ENCODE peak calls at places on chromosomes 11 and 22, in five cellular contexts. Q, A, L, C and X are unnamed samples.

GRCh38 chr11:17643506-17644405 is 75.6 kb upstream of the MYOD1 start:
- DNase-seq in Q (no peak), A (no peak), L (peak), C (no peak), X (no peak)

GRCh38 chr11:24298126-24298525 is 198.7 kb upstream of the LUZP2 start:
- DNase-seq in Q (no peak), A (no peak), L (no peak), C (no peak), X (no peak)

GRCh38 chr11:66810576-66811185 is 32.6 kb upstream of the RCE1 start:
- DNase-seq in Q (no peak), A (no peak), L (no peak), C (no peak), X (no peak)

GRCh38 chr22:17213976-17214375 is 5.3 kb downstream of the ADA2 start:
- DNase-seq in Q (no peak), A (peak), L (peak), C (peak), X (no peak)

GRCh38 chr11:34263462-34264186 is 94.2 kb downstream of the ABTB2 start:
- DNase-seq in Q (peak), A (no peak), L (no peak), C (no peak), X (peak)

GRCh38 chr11:120455487-120455886 is 56.1 kb upstream of the GRIK4 start:
- DNase-seq in Q (no peak), A (no peak), L (no peak), C (no peak), X (no peak)

GRCh38 chr11:10441652-10442503 is 13.2 kb upstream of the AMPD3 start:
- DNase-seq in Q (no peak), A (no peak), L (no peak), C (no peak), X (no peak)

GRCh38 chr22:44190381-44190976 is 9.8 kb downstream of the PARVG start:
- DNase-seq in Q (peak), A (no peak), L (no peak), C (peak), X (no peak)

GRCh38 chr22:21951931-21952465 is 650 bp downstream of the PPM1F start:
- DNase-seq in Q (peak), A (peak), L (peak), C (no peak), X (no peak)

GRCh38 chr22:23196165-23196564 is 15.9 kb downstream of the BCR start:
- DNase-seq in Q (no peak), A (no peak), L (no peak), C (no peak), X (no peak)

GRCh38 chr11:88016392-88017020 is 158.7 kb downstream of the RAB38 start:
- DNase-seq in Q (peak), A (peak), L (peak), C (no peak), X (peak)

GRCh38 chr11:210122-210802 is 2.8 kb downstream of the RIC8A start:
- DNase-seq in Q (peak), A (no peak), L (no peak), C (no peak), X (no peak)

GRCh38 chr11:58830693-58831301 is 13.7 kb downstream of the GLYATL2 start:
- DNase-seq in Q (no peak), A (no peak), L (no peak), C (no peak), X (no peak)

GRCh38 chr11:78032090-78032489 is 9.0 kb upstream of the KCTD14 start:
- DNase-seq in Q (no peak), A (no peak), L (no peak), C (no peak), X (no peak)

GRCh38 chr11:95432714-95433503 is 201.9 kb upstream of the SESN3 start:
- DNase-seq in Q (no peak), A (no peak), L (no peak), C (no peak), X (no peak)

GRCh38 chr11:114082415-114082748 is 22.9 kb downstream of the ZBTB16 start:
- DNase-seq in Q (no peak), A (no peak), L (no peak), C (no peak), X (no peak)

GRCh38 chr22:31081963-31082605 is 966 bp downstream of the SMTN start:
- DNase-seq in Q (no peak), A (no peak), L (no peak), C (peak), X (no peak)

GRCh38 chr11:130638048-130638447 is 189.6 kb downstream of the ADAMTS15 start:
- DNase-seq in Q (no peak), A (no peak), L (peak), C (no peak), X (no peak)

GRCh38 chr22:47325249-47325648 is 562.8 kb downstream of the TBC1D22A start:
- DNase-seq in Q (no peak), A (no peak), L (no peak), C (no peak), X (no peak)

GRCh38 chr11:59427068-59427382 is 812 bp upstream of the OR5A2 start:
- DNase-seq in Q (no peak), A (no peak), L (no peak), C (no peak), X (no peak)

GRCh38 chr11:105000167-105000566 is 22.8 kb downstream of the CASP5 start:
- DNase-seq in Q (peak), A (peak), L (no peak), C (no peak), X (no peak)

GRCh38 chr11:43646767-43647166 is 33.8 kb upstream of the HSD17B12 start:
- DNase-seq in Q (no peak), A (no peak), L (no peak), C (no peak), X (no peak)

GRCh38 chr11:67303132-67303988 is at the start of gene SSH3:
- DNase-seq in Q (peak), A (peak), L (peak), C (peak), X (no peak)

GRCh38 chr11:119793335-119793984 is 64.5 kb upstream of the NECTIN1 start:
- DNase-seq in Q (no peak), A (no peak), L (peak), C (peak), X (no peak)

GRCh38 chr11:111454561-111455192 is 57.5 kb downstream of the BTG4 start:
- DNase-seq in Q (peak), A (peak), L (peak), C (no peak), X (peak)

GRCh38 chr22:50506611-50507420 is 686 bp downstream of the LMF2 start:
- DNase-seq in Q (no peak), A (no peak), L (no peak), C (peak), X (no peak)

GRCh38 chr22:42976131-42976530 is 38.8 kb downstream of the PACSIN2 start:
- DNase-seq in Q (no peak), A (no peak), L (no peak), C (no peak), X (no peak)

GRCh38 chr22:21989049-21989448 is 6.5 kb upstream of the TOP3B start:
- DNase-seq in Q (no peak), A (no peak), L (no peak), C (no peak), X (no peak)

GRCh38 chr11:125871391-125872137 is 15.9 kb upstream of the HYLS1 start:
- DNase-seq in Q (no peak), A (peak), L (peak), C (no peak), X (no peak)

GRCh38 chr11:112608466-112608865 is 347.8 kb upstream of the PLET1 start:
- DNase-seq in Q (no peak), A (no peak), L (no peak), C (no peak), X (no peak)

GRCh38 chr11:128467610-128468041 is 119.7 kb downstream of the ETS1 start:
- DNase-seq in Q (peak), A (no peak), L (no peak), C (no peak), X (peak)

GRCh38 chr11:13450832-13451397 is 12.1 kb downstream of the BTBD10 start:
- DNase-seq in Q (no peak), A (no peak), L (no peak), C (no peak), X (no peak)

GRCh38 chr11:33942954-33943353 is 51.1 kb upstream of the LMO2 start:
- DNase-seq in Q (no peak), A (no peak), L (no peak), C (peak), X (peak)

GRCh38 chr11:116925050-116925449 is 87.6 kb upstream of the APOA1 start:
- DNase-seq in Q (no peak), A (no peak), L (no peak), C (no peak), X (no peak)

GRCh38 chr22:23243859-23244689 is 63.8 kb downstream of the BCR start:
- DNase-seq in Q (no peak), A (no peak), L (no peak), C (no peak), X (no peak)

GRCh38 chr11:11580831-11581492 is 40.8 kb downstream of the GALNT18 start:
- DNase-seq in Q (no peak), A (no peak), L (no peak), C (no peak), X (no peak)

GRCh38 chr11:66361502-66361941 is 10.0 kb downstream of the SLC29A2 start:
- DNase-seq in Q (peak), A (no peak), L (no peak), C (no peak), X (no peak)

GRCh38 chr11:17400048-17400775 is 11.8 kb upstream of the KCNJ11 start:
- DNase-seq in Q (no peak), A (no peak), L (no peak), C (no peak), X (no peak)

GRCh38 chr11:5204787-5205186 is 4.3 kb upstream of the OR51V1 start:
- DNase-seq in Q (peak), A (peak), L (peak), C (no peak), X (peak)
- TF ChIP-seq CTCF in Q (peak), A (peak), L (peak), C (no peak), X (peak)

DNA sequence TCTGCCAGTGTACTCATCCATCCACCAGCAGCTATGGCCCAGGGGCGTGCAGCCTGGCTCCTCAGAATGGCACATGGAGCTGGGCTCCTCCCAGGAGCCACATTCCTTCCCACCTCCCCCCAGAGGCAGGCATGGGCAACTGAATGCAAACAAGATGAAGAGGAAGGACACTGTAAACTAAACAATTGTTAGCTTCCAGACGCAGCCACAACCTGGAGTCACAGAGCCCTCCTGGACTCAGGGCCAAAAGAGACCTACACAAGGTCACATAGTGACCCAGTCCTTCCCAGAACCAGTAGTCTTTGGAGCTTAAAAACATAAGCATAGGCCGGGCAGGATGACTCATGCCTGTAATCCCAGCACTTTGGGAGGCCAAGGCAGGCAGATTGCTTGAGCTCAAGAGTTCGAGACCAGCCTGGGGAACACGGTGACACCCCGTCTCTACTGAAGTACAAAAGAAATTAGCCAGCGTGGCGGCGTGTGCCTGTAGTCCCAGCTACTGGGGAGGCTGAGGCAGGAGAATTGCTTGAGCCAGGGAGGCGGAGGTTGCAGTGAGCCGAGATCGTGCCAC is 30.7 kb upstream of the CLDN5 start:
- DNase-seq in Q (peak), A (peak), L (peak), C (no peak), X (no peak)
- TF ChIP-seq CTCF in Q (peak), A (peak), L (peak), C (no peak), X (no peak)

DNA sequence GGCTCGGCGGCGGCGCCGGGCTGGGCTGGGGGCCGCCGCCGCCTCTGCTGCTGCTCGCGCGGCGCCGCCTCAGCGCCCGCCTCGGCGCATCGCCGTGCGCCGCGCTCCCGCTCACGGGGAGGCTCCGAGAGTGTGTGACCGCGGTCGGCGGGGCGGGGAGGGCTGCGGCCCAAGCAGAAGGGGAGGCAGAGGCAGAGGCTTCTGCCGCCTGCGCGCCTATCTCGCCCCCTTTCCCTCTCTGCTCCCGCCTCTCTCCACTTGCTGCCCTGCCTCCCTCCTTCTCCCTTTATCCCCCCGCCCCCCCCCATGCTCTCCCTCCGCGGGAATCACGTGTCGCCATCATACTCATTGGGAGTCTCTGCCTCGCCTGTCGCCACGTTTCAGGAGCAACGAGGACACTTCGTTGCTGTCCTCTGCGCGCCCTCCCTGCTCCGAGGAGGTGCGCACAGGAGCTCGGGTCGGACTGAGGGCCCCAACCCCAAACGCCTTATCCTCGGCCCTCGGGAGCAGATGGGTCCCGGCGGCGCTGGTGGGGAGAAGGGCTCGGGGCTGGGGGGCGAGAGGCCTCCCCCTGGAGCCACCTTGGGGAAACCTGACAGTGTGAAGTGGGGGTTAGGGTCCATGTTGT is at the start of gene GUCY1A2:
- DNase-seq in Q (no peak), A (peak), L (peak), C (no peak), X (no peak)
- TF ChIP-seq CTCF in Q (no peak), A (no peak), L (no peak), C (no peak), X (no peak)

DNA sequence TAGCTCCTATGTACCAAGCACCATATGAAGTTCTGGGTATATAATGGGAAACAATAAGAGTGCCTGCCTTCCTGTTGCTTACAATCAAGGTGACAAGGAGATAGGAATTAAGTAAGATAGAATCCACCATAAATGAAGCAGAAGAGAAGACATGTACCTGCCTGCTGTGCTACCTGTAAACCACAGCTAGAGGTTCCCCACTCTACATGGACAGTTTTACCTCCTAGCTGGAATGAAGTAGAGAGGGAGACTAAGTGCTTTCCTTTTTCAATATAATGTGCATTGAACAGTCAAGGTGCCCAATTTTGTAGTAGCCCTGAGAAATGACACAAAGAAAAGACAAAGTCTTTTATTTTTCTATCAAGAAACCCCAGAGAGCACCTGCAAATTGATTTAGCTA is 984.6 kb downstream of the DLG2 start:
- DNase-seq in Q (no peak), A (no peak), L (no peak), C (no peak), X (no peak)
- TF ChIP-seq CTCF in Q (peak), A (no peak), L (peak), C (no peak), X (no peak)

GRCh38 chr11:124837491-124837856 is 27.8 kb upstream of the ROBO3 start:
- DNase-seq in Q (peak), A (peak), L (peak), C (no peak), X (peak)
- TF ChIP-seq CTCF in Q (peak), A (no peak), L (peak), C (no peak), X (peak)

DNA sequence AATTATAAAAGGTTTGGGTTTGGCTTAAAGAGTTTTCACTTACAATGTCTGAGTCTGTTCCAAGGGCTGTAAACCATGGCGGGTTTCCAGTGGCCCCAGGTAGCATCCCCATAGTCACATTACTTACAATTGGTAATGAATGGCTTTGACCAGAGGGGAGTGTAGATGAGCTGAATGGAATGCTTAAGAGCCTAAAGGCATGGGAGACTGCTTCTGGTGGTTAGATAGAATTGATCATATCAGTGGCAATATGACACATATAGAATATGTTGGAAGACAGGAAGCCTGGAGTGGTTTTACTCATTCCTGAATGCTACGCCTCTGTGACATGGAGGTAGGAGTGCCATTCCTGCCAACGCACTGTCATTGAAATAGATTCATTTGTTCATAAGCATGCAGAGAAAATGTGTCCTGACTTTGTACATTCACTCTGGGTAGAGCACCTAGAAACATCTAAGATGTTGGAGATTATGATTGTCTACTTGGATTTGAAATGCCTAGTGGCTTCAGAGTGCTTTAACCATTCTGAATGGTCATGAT is 183.3 kb downstream of the BLID start:
- DNase-seq in Q (no peak), A (no peak), L (no peak), C (no peak), X (no peak)
- TF ChIP-seq CTCF in Q (no peak), A (no peak), L (no peak), C (no peak), X (no peak)

GRCh38 chr11:47257518-47258316 is at the start of gene NR1H3:
- DNase-seq in Q (peak), A (peak), L (peak), C (no peak), X (no peak)
- TF ChIP-seq CTCF in Q (peak), A (peak), L (peak), C (peak), X (peak)

GRCh38 chr11:132030896-132031295 is 660.5 kb downstream of the NTM start:
- DNase-seq in Q (no peak), A (no peak), L (no peak), C (no peak), X (no peak)

GRCh38 chr11:132024587-132025295 is 654.3 kb downstream of the NTM start:
- DNase-seq in Q (no peak), A (no peak), L (no peak), C (no peak), X (no peak)

GRCh38 chr11:132032555-132032954 is 662.1 kb downstream of the NTM start:
- DNase-seq in Q (no peak), A (no peak), L (no peak), C (no peak), X (no peak)

GRCh38 chr11:132026746-132027145 is 656.3 kb downstream of the NTM start:
- DNase-seq in Q (no peak), A (no peak), L (no peak), C (no peak), X (no peak)

GRCh38 chr11:132028380-132029240 is 658.2 kb downstream of the NTM start:
- DNase-seq in Q (peak), A (peak), L (peak), C (no peak), X (no peak)
- TF ChIP-seq CTCF in Q (peak), A (peak), L (peak), C (peak), X (peak)

DNA sequence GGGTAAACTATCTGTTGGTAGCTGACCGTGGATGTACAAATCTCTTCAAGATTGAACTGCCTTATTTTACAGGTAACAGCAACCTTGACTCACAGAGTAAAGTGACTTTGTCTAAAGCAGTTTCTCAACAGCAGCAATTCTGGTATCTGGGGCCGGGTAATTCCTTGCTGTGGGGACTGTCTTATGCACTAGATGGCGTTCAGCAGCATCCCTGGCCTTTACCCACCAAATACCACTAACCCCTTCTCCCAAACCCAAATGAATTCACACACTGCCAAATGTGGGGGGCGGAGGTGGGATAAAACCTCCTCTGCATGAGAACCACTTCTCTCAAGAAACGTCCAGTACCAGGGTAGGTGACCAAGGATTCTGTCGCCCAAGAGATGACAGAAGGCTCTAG is 1.7 kb upstream of the INCENP start:
- DNase-seq in Q (no peak), A (no peak), L (no peak), C (no peak), X (no peak)
- TF ChIP-seq CTCF in Q (peak), A (no peak), L (peak), C (no peak), X (peak)

DNA sequence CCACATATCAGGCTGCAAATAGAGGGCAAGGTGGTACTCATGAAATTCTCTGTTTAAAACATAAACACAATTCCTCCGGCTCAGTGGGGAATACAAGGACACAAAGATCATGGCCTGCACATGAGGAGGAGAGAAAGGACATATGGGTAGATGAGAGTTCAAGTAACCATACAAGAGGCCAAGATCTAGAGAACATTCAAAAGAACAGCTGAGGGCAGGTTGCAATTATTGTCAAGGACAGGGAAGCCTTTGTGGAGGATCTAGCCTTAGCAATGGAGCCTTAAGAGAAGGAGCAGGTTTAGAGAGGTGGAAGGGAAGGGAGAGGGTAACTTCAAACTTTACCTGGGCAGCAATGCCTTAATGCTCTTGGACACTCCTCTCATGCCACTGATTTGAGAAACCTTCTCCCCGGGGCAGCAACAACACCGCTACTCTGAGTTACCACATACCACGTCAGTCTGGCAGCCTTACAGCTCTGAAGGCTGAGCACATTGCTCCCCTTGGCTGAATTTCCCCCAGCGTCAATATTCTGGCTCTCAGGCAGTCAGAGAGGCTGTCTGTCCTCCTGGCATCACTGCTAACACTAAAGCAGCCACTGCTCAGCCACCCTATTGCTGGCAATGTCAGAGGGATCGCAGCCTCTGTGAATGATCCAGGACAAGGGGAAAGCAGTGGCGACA is 55.5 kb downstream of the CLPB start:
- DNase-seq in Q (no peak), A (no peak), L (no peak), C (no peak), X (no peak)
- TF ChIP-seq CTCF in Q (no peak), A (no peak), L (no peak), C (no peak), X (no peak)